ENCODE peak calls at places on chromosomes 6 and 20, in five cellular contexts. N is H1, J is A549, I is HepG2, O is IMR-90. X is an unnamed sample. For H3K4me1, the result is how much of the 10 kb centered on the place peaks cover.

GRCh38 chr20:18679020-18679419 is 91.2 kb downstream of the DTD1 start:
- DNase-seq in N (no peak), J (peak), I (no peak), O (peak), X (no peak)

GRCh38 chr6:139290787-139291294 is 957 bp downstream of the TXLNB start:
- DNase-seq in N (no peak), J (no peak), I (no peak), O (peak), X (no peak)

GRCh38 chr6:5786321-5787053 is 220.2 kb downstream of the NRN1 start:
- DNase-seq in N (no peak), J (no peak), I (no peak), O (no peak), X (no peak)

GRCh38 chr20:59082981-59083380 is 40.4 kb upstream of the PRELID3B start:
- DNase-seq in N (no peak), J (peak), I (no peak), O (peak), X (no peak)

GRCh38 chr20:1945134-1945618 is 48.7 kb downstream of the PDYN start:
- DNase-seq in N (no peak), J (no peak), I (no peak), O (no peak), X (no peak)

GRCh38 chr6:1216488-1216974 is 95.4 kb upstream of the FOXQ1 start:
- DNase-seq in N (no peak), J (no peak), I (no peak), O (no peak), X (no peak)

GRCh38 chr6:53282741-53283140 is 66.0 kb downstream of the ELOVL5 start:
- DNase-seq in N (no peak), J (no peak), I (no peak), O (no peak), X (no peak)

GRCh38 chr6:158737710-158738615 is 81.2 kb downstream of the EZR start:
- DNase-seq in N (no peak), J (peak), I (no peak), O (peak), X (no peak)

GRCh38 chr6:32623693-32624092 is 13.5 kb upstream of the HLA-DQA1 start:
- DNase-seq in N (no peak), J (no peak), I (no peak), O (no peak), X (no peak)

GRCh38 chr20:17969276-17969883 is 562 bp downstream of the MGME1 start:
- DNase-seq in N (no peak), J (peak), I (peak), O (no peak), X (peak)

GRCh38 chr6:73657201-73657600 is 3.4 kb upstream of the SLC17A5 start:
- DNase-seq in N (no peak), J (no peak), I (no peak), O (no peak), X (no peak)

GRCh38 chr6:169545956-169546355 is 155.9 kb downstream of the WDR27 start:
- DNase-seq in N (no peak), J (no peak), I (no peak), O (peak), X (no peak)

GRCh38 chr6:121652726-121653623 is 217.5 kb downstream of the GJA1 start:
- DNase-seq in N (no peak), J (peak), I (no peak), O (peak), X (peak)

DNA sequence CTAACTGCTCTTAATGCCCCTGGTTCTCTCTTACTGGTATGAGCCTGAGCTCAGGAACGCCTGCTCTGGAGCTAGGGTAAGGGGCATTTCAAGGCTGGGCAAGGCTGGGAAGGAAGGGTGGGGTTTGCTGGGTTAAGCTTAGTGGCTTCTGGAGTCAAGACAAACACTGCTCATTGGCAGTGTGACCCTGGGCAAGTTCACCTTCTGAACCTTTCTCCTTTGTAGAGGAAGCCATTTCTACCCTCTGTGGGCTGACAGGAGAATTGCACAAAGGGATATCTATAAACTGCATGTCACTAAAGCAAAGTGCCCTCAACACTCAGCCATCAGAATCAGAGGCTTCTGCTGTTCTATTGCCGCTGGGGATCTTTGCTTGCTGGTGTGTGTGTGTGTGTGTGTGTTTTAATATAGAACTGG is 20.3 kb upstream of the LRRN4 start:
- DNase-seq in N (no peak), J (peak), I (peak), O (no peak), X (peak)
- TF ChIP-seq USF2 in N (no peak), J (no peak), I (no peak), O (no peak), X (no peak)

GRCh38 chr20:37231970-37232620 is 29.5 kb downstream of the GHRH start:
- DNase-seq in N (no peak), J (no peak), I (no peak), O (no peak), X (peak)

GRCh38 chr20:37236462-37236861 is 25.2 kb downstream of the GHRH start:
- DNase-seq in N (no peak), J (no peak), I (no peak), O (no peak), X (no peak)

GRCh38 chr20:37233471-37234253 is 28.0 kb downstream of the GHRH start:
- DNase-seq in N (no peak), J (no peak), I (no peak), O (no peak), X (no peak)

GRCh38 chr20:37235065-37235464 is 26.5 kb downstream of the GHRH start:
- DNase-seq in N (no peak), J (no peak), I (no peak), O (no peak), X (peak)

DNA sequence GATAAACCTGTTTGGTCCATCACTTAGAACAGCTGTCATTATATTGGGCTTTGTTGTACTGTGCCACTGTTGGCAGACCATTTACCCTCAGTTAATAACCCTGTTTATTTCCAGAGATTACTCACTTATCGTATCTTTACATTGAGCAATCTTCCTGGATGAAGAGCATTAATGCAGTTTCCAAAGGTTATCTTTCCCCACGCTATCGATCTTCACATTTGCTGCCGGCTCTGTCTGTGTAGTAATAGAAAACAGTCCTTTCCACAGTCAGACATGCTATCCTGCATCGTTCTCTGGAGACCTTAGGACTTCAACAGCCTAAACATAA is 27.4 kb downstream of the GHRH start:
- DNase-seq in N (no peak), J (no peak), I (no peak), O (no peak), X (peak)
- H3K4me1 ChIP-seq in N (under half), J (under half), I (under half), O (under half), X (under half)

DNA sequence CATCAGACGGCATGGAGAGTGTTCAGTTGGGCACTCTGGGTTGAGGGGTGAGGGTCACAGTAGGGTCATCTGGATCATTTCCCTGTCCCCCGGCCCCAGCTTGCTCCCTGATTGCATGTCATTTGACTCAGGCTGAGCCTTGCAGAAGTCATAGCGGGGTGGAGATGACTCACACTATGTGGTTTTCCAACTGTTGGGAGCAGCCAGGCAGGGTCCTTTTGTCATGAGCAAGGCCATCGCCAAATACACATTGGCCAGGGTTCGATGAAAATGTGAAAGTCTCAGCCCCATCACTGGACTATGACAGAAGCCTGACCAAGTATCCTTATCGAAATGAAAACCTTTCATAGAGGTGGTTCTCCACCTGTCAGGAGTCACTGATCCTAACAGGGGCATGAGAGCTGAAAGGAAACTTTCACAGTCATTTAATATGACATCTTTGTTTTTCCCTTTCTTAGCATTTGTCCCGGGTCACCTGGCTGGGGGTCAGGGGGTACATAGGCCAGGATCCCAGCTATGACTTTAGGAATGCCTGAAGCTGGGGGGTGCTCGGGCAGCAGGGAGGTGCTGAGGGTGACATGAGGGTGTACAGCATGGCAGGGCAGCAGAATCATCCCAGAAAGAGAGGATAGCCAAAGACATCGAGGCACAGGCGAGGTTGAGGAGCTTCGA is 70.2 kb upstream of the CD93 start:
- DNase-seq in N (no peak), J (peak), I (peak), O (peak), X (no peak)
- TF ChIP-seq USF2 in N (no peak), J (no peak), I (no peak), O (no peak), X (no peak)

GRCh38 chr6:45590225-45590624 is 212.5 kb upstream of the SUPT3H start:
- DNase-seq in N (no peak), J (peak), I (no peak), O (peak), X (no peak)

GRCh38 chr6:45590751-45591184 is 213.0 kb upstream of the SUPT3H start:
- DNase-seq in N (no peak), J (no peak), I (no peak), O (peak), X (no peak)

GRCh38 chr6:45591816-45592359 is 214.2 kb upstream of the SUPT3H start:
- DNase-seq in N (no peak), J (no peak), I (no peak), O (no peak), X (no peak)

GRCh38 chr6:45592991-45593390 is 215.3 kb upstream of the SUPT3H start:
- DNase-seq in N (no peak), J (no peak), I (no peak), O (peak), X (no peak)

DNA sequence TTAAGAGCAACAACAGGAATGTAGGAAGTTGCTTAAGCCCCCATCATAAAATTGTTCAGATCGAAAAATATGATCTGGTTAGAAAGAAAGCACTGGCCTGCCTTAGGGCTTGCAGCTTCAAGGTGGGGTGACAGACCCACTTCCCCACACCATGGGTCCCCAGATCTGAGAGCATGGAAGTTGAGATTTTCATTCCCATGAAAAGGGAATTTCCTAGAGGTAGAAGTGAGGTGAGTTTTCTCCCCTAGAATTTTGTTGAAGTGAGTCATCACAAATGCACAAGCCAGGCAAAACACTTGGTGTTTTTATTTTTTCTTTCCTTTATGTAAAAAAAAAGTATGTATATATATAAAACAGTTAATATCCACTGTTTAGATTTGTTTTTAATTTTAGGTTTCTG is 213.6 kb upstream of the SUPT3H start:
- DNase-seq in N (no peak), J (no peak), I (no peak), O (peak), X (no peak)
- H3K4me1 ChIP-seq in N (under half), J (under half), I (under half), O (under half), X (under half)

DNA sequence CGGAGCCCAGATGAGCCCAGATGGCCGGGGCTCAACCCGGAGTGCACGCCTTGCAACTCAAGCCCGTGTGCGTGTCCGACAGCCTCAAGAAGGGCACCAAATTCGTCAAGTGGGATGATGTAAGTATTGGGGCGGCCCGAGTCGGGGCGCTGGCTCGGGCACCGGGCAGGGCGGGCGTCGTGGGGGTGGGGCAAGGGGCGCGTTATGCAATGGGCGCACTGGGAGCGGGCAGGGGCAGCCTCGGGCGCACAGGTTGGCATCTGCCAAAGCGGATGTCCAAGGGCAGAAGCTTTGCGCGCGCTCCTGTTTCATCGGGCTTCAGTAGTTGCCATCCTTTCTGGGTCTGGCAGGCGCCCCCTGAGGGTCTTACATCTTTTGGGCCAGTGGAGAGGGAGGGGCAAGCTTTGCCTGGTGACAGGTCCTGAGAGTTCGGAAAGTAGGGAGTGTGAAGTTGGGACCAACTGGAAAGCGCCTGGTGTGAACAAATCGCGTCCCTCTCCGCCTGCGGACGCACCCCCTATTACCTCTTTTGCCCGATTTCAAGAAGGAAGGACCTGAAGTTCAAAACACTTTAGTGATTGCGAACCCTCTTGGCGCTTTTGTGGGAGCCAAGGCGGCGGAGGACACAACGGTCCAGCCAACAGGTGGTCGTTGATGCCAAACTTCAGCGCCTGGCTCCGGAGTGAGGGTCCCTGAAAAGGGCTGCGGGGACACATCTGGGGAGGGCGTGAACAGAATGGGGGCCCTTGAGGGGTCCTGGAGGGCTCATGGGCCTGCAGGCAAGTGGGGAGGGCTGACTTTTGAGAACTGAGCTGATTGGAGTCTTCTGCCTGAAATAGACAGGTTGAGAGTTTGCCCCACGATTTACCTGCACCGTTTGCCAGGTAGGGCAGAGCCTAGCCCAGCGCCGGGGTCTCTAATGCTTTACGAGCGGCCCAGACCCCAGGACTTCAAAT is 844 bp downstream of the PLCB1 start:
- DNase-seq in N (no peak), J (peak), I (no peak), O (no peak), X (no peak)
- TF ChIP-seq USF2 in N (no peak), J (no peak), I (no peak), O (no peak), X (no peak)

GRCh38 chr6:127273499-127273898 is 6.8 kb downstream of the RNF146 start:
- DNase-seq in N (no peak), J (no peak), I (no peak), O (no peak), X (no peak)
- H3K4me1 ChIP-seq in N (under half), J (under half), I (under half), O (under half), X (under half)

GRCh38 chr6:119297049-119297448 is 52.5 kb downstream of the MAN1A1 start:
- DNase-seq in N (no peak), J (no peak), I (peak), O (no peak), X (no peak)
- TF ChIP-seq USF2 in N (no peak), J (no peak), I (no peak), O (no peak), X (no peak)